ENCODE peak calls at places on chromosome 18, in four cellular contexts. X is IMR-90, C is breast epithelium, U is neuronal stem cell. M is an unnamed sample. For H3K4me1, the result is how much of the 10 kb centered on the place peaks cover.

GRCh38 chr18:79766308-79766707 is 31.4 kb upstream of the KCNG2 start:
- DNase-seq in C (peak), X (no peak), U (no peak), M (no peak)

GRCh38 chr18:51133580-51134160 is 63.8 kb downstream of the MEX3C start:
- DNase-seq in U (no peak), X (no peak), C (no peak), M (peak)

GRCh38 chr18:24991661-24992060 is 360.3 kb downstream of the ZNF521 start:
- DNase-seq in X (peak), C (no peak), U (no peak), M (no peak)

GRCh38 chr18:80033181-80034067 is 810 bp upstream of the RBFA start:
- DNase-seq in U (no peak), X (peak), C (peak), M (peak)

GRCh38 chr18:51559902-51560287 is 362.4 kb upstream of the MEX3C start:
- DNase-seq in U (no peak), X (no peak), C (no peak), M (peak)

GRCh38 chr18:55900380-55900779 is 312.4 kb upstream of the TCF4 start:
- DNase-seq in X (peak), C (no peak), U (no peak), M (peak)

GRCh38 chr18:66226782-66227181 is 377.1 kb downstream of the CDH19 start:
- DNase-seq in X (no peak), C (no peak), U (no peak), M (no peak)

GRCh38 chr18:28161608-28162599 is 15.0 kb downstream of the CDH2 start:
- DNase-seq in X (peak), C (no peak), U (no peak), M (peak)

GRCh38 chr18:31573047-31573446 is 18.6 kb upstream of the TTR start:
- DNase-seq in X (no peak), C (no peak), U (no peak), M (no peak)

DNA sequence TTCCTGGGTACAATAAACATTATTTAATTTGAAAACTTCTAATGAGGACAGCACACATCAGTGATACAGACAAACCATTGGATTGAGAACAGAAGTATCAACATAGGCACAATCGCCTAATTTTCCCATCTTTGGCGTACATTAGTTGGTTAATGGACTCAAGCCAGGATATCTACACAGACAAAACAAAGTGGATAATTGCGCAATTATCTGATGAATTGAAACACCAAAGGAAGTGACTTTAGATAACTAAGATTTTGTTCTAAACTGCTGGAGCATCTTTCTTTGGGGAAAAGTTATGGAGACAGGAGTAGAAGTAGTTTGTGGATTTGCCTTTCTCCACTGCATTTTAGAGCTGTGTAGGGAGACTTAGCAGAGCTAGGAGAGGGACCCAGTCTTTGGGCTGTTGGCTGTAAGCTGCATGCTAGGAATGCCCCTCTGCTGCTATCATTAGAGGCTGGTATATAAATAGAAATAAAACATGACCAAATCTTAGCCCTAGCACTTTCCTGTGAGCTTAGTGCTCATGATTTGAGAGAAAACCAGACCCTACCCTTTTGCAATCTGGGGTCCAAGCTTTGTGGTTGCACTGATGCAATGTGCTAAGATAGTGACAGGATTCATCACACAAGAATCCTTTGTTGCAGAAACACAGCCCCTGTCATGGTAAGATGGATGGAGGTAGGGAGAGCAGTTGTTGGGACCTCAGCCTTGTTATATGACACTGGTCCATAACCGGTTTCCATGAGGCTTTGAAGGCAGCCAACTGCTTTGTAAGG is 264.5 kb upstream of the PIK3C3 start:
- DNase-seq in X (no peak), C (no peak), U (no peak), M (peak)
- H3K27ac ChIP-seq in X (no peak), C (no peak), U (no peak), M (no peak)

DNA sequence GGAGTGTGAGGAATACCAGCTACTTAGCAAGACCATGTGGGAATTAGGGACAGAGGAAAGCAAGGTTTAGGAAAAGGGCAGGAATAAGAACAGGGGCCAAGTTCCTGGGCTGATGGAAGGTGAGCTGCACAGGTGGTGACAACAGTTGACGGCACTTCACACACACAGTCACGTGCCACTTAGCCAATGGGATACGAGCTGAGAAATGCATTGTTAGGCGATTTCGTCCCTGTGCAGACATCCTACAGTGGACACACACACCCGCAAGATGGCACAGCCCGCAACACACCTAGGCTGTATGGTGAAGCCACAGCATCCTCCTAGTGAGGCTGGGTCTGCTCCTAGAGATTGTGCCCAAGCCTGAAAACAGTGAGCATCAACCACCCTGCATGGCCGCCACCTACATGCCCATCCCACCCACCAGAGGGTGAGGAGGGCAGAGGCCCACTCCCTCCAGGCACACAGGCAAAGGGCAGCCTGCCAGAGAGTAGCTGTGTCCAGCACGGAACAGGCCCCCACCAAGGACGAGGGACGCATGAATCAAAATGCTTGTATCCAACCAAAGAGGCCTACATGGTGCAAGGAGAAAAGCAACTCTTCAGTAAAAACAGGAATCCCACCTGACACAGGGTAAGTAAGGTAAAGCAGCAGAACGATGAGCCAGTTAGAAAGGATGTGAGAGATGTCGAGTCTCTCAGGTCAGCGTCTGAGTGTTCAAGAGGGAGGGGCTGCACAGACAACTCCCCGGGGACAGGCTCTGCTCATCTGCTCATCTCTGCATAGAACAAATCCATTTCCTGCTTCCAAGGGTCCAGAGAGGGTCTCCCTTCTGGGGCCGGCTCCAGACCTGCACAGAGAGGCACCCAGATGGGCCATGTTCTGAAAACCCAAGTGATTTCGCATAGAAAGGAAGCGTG is 51.3 kb downstream of the ZNF516 start:
- DNase-seq in U (no peak), C (no peak), X (no peak), M (no peak)
- H3K4me1 ChIP-seq in U (under half), C (under half), X (under half), M (under half)

GRCh38 chr18:47206945-47207637 is 30.9 kb upstream of the IER3IP1 start:
- DNase-seq in C (no peak), X (no peak), U (no peak), M (no peak)
- H3K27ac ChIP-seq in C (no peak), X (no peak), U (no peak), M (no peak)

GRCh38 chr18:74589820-74590219 is 7.8 kb upstream of the ZNF407 start:
- DNase-seq in X (no peak), U (no peak), C (no peak), M (no peak)
- H3K4me1 ChIP-seq in X (under half), U (under half), C (under half), M (under half)

DNA sequence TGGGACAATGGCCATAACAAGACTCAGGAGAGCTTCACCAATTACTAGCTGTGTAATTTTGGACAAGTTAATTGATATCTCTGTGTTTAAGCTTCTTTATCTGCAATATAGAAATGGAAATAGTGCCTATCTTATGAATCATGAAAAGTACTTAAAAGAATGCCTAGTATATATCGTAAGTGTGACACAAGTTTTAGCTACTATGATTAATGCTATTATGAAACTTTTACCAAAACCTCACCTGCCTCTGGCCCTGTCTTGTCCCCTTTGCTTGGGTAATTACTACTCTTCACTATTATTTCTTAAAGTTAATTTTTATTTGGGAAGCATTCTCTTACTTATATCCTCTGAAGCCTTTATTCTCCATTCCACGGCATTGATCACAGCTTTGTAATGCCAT is 75.0 kb upstream of the NETO1 start:
- DNase-seq in C (no peak), X (no peak), U (no peak), M (no peak)
- H3K27ac ChIP-seq in C (no peak), X (no peak), U (no peak), M (no peak)

GRCh38 chr18:74425876-74426275 is 31.2 kb downstream of the DIPK1C start:
- DNase-seq in C (no peak), U (no peak), X (no peak), M (no peak)
- H3K4me1 ChIP-seq in C (under half), U (under half), X (under half), M (under half)

GRCh38 chr18:10127721-10128120 is 213.9 kb downstream of the VAPA start:
- DNase-seq in C (no peak), X (no peak), U (no peak), M (no peak)
- H3K27ac ChIP-seq in C (no peak), X (no peak), U (no peak), M (no peak)

GRCh38 chr18:47883771-47884413 is 46.6 kb downstream of the SMAD2 start:
- DNase-seq in C (no peak), X (peak), U (no peak), M (peak)

GRCh38 chr18:47881042-47881441 is 49.4 kb downstream of the SMAD2 start:
- DNase-seq in C (no peak), U (no peak), X (no peak), M (no peak)

GRCh38 chr18:47881752-47882455 is 48.6 kb downstream of the SMAD2 start:
- DNase-seq in U (no peak), X (peak), C (no peak), M (peak)

GRCh38 chr18:47877892-47878291 is 52.6 kb downstream of the SMAD2 start:
- DNase-seq in C (no peak), U (no peak), X (peak), M (no peak)

GRCh38 chr18:47882641-47883040 is 47.8 kb downstream of the SMAD2 start:
- DNase-seq in X (peak), C (no peak), U (no peak), M (no peak)
- H3K4me1 ChIP-seq in X (under half), C (under half), U (under half), M (under half)

GRCh38 chr18:44792456-44793080 is 111.9 kb downstream of the SETBP1 start:
- DNase-seq in C (no peak), X (peak), U (no peak), M (peak)
- H3K27ac ChIP-seq in C (no peak), X (no peak), U (no peak), M (peak)

DNA sequence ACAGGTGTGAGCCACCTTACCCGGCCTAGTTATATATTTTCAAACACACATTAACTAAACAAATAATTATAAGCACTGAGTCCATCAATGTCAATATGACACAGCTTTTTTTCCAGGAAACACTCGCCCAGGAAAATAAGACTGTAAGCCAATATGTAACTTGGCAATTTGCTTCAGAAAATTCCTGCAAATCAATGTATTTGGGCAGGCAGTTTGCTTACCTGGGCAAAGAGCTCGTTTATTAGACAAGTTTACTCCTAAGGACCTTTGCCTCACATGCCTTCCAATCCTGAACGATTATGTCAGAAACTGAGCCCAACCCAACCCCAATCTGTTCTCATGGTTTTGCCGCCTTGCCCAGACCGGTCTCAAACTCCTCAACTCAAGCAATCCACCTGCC is 34.7 kb upstream of the NDUFV2 start:
- DNase-seq in C (no peak), X (no peak), U (no peak), M (no peak)
- H3K4me1 ChIP-seq in C (under half), X (under half), U (under half), M (under half)

M was measured in cardiac muscle cell.